ENCODE peak calls at places on chromosomes 4 and X, in six cellular contexts. O is esophagus squamous epithelium, Y is heart left ventricle, G is T-helper 1 cell, F is NCI-H187, K is upper lobe of left lung. C is an unnamed sample.

GRCh38 chr4:16196482-16197393 is 29.5 kb downstream of the TAPT1 start:
- DNase-seq in Y (no peak), O (no peak), K (no peak), G (no peak), F (no peak), C (peak)

GRCh38 chr4:77194366-77194765 is 37.4 kb downstream of the CCNG2 start:
- DNase-seq in G (no peak), K (no peak), F (no peak), Y (no peak), O (no peak), C (no peak)

GRCh38 chr4:118718511-118719170 is 33.4 kb downstream of the METTL14 start:
- DNase-seq in G (no peak), K (no peak), O (no peak), F (no peak), Y (no peak), C (no peak)

GRCh38 chrX:39418936-39419659 is 617.8 kb downstream of the MID1IP1 start:
- DNase-seq in O (no peak), K (no peak), G (no peak), F (no peak), Y (peak), C (no peak)

GRCh38 chr4:10098770-10099139 is 17.8 kb downstream of the WDR1 start:
- DNase-seq in K (no peak), Y (no peak), F (no peak), O (no peak), G (peak), C (peak)

GRCh38 chrX:47174376-47174775 is 19.3 kb upstream of the UBA1 start:
- DNase-seq in Y (no peak), F (no peak), G (no peak), K (no peak), O (no peak), C (no peak)

GRCh38 chr4:1752284-1753041 is 31.1 kb downstream of the TACC3 start:
- DNase-seq in Y (no peak), O (no peak), K (peak), F (no peak), G (peak), C (no peak)

GRCh38 chr4:122121593-122121992 is 30.5 kb upstream of the BLTP1 start:
- DNase-seq in O (no peak), Y (no peak), K (no peak), F (no peak), G (no peak), C (no peak)

GRCh38 chrX:71616672-71617529 is 1.4 kb downstream of the CXCR3 start:
- DNase-seq in K (peak), O (no peak), F (no peak), Y (no peak), G (peak), C (no peak)

GRCh38 chr4:74441744-74442143 is 3.2 kb upstream of the AREG start:
- DNase-seq in Y (no peak), O (no peak), K (no peak), F (no peak), G (no peak), C (no peak)

GRCh38 chrX:119155416-119156035 is 27.9 kb upstream of the KIAA1210 start:
- DNase-seq in G (no peak), Y (no peak), F (no peak), K (no peak), O (no peak), C (no peak)

GRCh38 chrX:102155806-102156179 is at the start of gene BEX5:
- DNase-seq in K (peak), G (peak), O (no peak), F (peak), Y (peak), C (no peak)

GRCh38 chr4:184705692-184706091 is 28.2 kb downstream of the CENPU start:
- DNase-seq in G (peak), Y (no peak), K (no peak), F (no peak), O (no peak), C (no peak)

GRCh38 chrX:123450217-123450616 is 266.1 kb downstream of the GRIA3 start:
- DNase-seq in K (no peak), Y (no peak), O (no peak), G (no peak), F (no peak), C (no peak)

GRCh38 chr4:4580494-4580893 is 38.6 kb upstream of the STX18 start:
- DNase-seq in G (no peak), O (no peak), F (no peak), K (no peak), Y (no peak), C (no peak)

C was measured in HCT116.